ENCODE peak calls at places on chromosome 11, in four cellular contexts. O is psoas muscle, H is GM23248, M is SJSA1. B is an unnamed sample.

GRCh38 chr11:44205358-44205757 is 104.6 kb downstream of the ALX4 start:
- DNase-seq in M (no peak), O (no peak), H (no peak), B (no peak)

GRCh38 chr11:101974255-101974654 is 57.9 kb upstream of the ANGPTL5 start:
- DNase-seq in O (no peak), M (no peak), H (peak; percentile 42), B (no peak)

GRCh38 chr11:29280452-29280851 is 736.4 kb downstream of the KCNA4 start:
- DNase-seq in O (no peak), H (peak; percentile 39), M (peak; percentile 24), B (no peak)

GRCh38 chr11:70883973-70884688 is 368.2 kb downstream of the SHANK2 start:
- DNase-seq in O (no peak), M (peak; percentile 50), H (peak; percentile 23), B (no peak)

GRCh38 chr11:101860694-101861371 is 54.0 kb upstream of the CEP126 start:
- DNase-seq in M (no peak), O (no peak), H (peak; percentile 87), B (peak; percentile 26)

GRCh38 chr11:42205518-42205917 is 746.1 kb upstream of the LRRC4C start:
- DNase-seq in O (no peak), H (no peak), M (no peak), B (no peak)

GRCh38 chr11:34345012-34345804 is 12.6 kb downstream of the ABTB2 start:
- DNase-seq in H (peak; percentile 89), O (peak; percentile 69), M (no peak), B (no peak)

GRCh38 chr11:101187748-101188147 is 58.1 kb upstream of the PGR start:
- DNase-seq in O (no peak), M (no peak), H (no peak), B (no peak)

GRCh38 chr11:117884994-117885393 is 8.5 kb upstream of the FXYD6 start:
- DNase-seq in H (peak; percentile 26), M (no peak), O (no peak), B (no peak)

GRCh38 chr11:31340903-31341572 is 28.5 kb downstream of the DCDC1 start:
- DNase-seq in H (peak; percentile 59), M (no peak), O (no peak), B (no peak)

GRCh38 chr11:62923634-62924411 is 2.7 kb upstream of the CHRM1 start:
- DNase-seq in O (no peak), H (peak; percentile 43), M (no peak), B (no peak)

GRCh38 chr11:60625262-60625661 is 74.2 kb upstream of the MS4A8 start:
- DNase-seq in H (peak; percentile 72), M (peak; percentile 40), O (no peak), B (no peak)

GRCh38 chr11:68659158-68659921 is 25.0 kb upstream of the GAL start:
- DNase-seq in O (peak; percentile 85), H (peak; percentile 93), M (peak; percentile 91), B (peak; percentile 66)

GRCh38 chr11:57792060-57792541 is 30.5 kb downstream of the CTNND1 start:
- DNase-seq in M (no peak), H (no peak), O (peak; percentile 82), B (peak; percentile 85)

GRCh38 chr11:33687733-33688479 is 12.7 kb downstream of the C11orf91 start:
- DNase-seq in M (peak; percentile 62), O (no peak), H (peak; percentile 86), B (no peak)

GRCh38 chr11:27312110-27312509 is 50.9 kb downstream of the CCDC34 start:
- DNase-seq in M (no peak), O (no peak), H (peak; percentile 28), B (no peak)

GRCh38 chr11:84800755-84801346 is 826.3 kb downstream of the DLG2 start:
- DNase-seq in H (peak; percentile 74), O (no peak), M (peak; percentile 9), B (no peak)

GRCh38 chr11:124763156-124763947 is 1.3 kb upstream of the ESAM start:
- DNase-seq in H (peak; percentile 71), O (peak; percentile 92), M (peak; percentile 71), B (peak; percentile 92)

GRCh38 chr11:19290356-19290755 is 49.6 kb upstream of the E2F8 start:
- DNase-seq in M (no peak), O (no peak), H (peak; percentile 62), B (no peak)

GRCh38 chr11:36449566-36450390 is 60.3 kb downstream of the TRAF6 start:
- DNase-seq in O (no peak), H (peak; percentile 20), M (no peak), B (no peak)

GRCh38 chr11:24683578-24683977 is 186.7 kb downstream of the LUZP2 start:
- DNase-seq in O (no peak), H (no peak), M (no peak), B (no peak)

GRCh38 chr11:96227244-96227643 is 115.8 kb downstream of the MAML2 start:
- DNase-seq in M (no peak), O (no peak), H (peak; percentile 50), B (no peak)

GRCh38 chr11:128482512-128483191 is 104.7 kb downstream of the ETS1 start:
- DNase-seq in M (peak; percentile 42), O (peak; percentile 70), H (peak; percentile 76), B (peak; percentile 65)

GRCh38 chr11:70625921-70626518 is 227.7 kb downstream of the CTTN start:
- DNase-seq in O (no peak), M (no peak), H (no peak), B (no peak)

GRCh38 chr11:846496-847098 is 3.9 kb downstream of the TSPAN4 start:
- DNase-seq in H (peak; percentile 86), M (no peak), O (no peak), B (no peak)

GRCh38 chr11:9280655-9281301 is 15.6 kb upstream of the DENND5A start:
- DNase-seq in H (no peak), O (no peak), M (peak; percentile 26), B (no peak)

GRCh38 chr11:2534131-2534956 is 89.5 kb downstream of the KCNQ1 start:
- DNase-seq in H (peak; percentile 16), O (peak; percentile 56), M (no peak), B (peak; percentile 63)

GRCh38 chr11:17771415-17771814 is 36.8 kb downstream of the KCNC1 start:
- DNase-seq in M (no peak), H (no peak), O (peak; percentile 26), B (no peak)

GRCh38 chr11:73114110-73114834 is 27.8 kb downstream of the FCHSD2 start:
- DNase-seq in H (no peak), M (no peak), O (no peak), B (no peak)

GRCh38 chr11:112132737-112133136 is 31.2 kb downstream of the IL18 start:
- DNase-seq in O (no peak), M (no peak), H (no peak), B (no peak)

GRCh38 chr11:112127056-112127455 is 36.8 kb downstream of the IL18 start:
- DNase-seq in H (no peak), O (no peak), M (no peak), B (no peak)

GRCh38 chr11:112129656-112130055 is 34.2 kb downstream of the IL18 start:
- DNase-seq in O (no peak), H (no peak), M (no peak), B (no peak)

GRCh38 chr11:112134473-112134872 is 29.4 kb downstream of the IL18 start:
- DNase-seq in O (no peak), H (no peak), M (no peak), B (no peak)

GRCh38 chr11:112128483-112129121 is 35.3 kb downstream of the IL18 start:
- DNase-seq in M (peak; percentile 44), H (peak; percentile 92), O (peak; percentile 73), B (peak; percentile 76)
- H3K27ac ChIP-seq in M (no peak overlapping the region), H (no peak overlapping the region), O (no peak overlapping the region), B (no peak overlapping the region)

GRCh38 chr11:65277878-65278277 is 16.1 kb downstream of the POLA2 start:
- DNase-seq in H (no peak), O (no peak), M (peak; percentile 53), B (no peak)

GRCh38 chr11:65275906-65276305 is 14.1 kb downstream of the POLA2 start:
- DNase-seq in M (no peak), H (no peak), O (no peak), B (no peak)

GRCh38 chr11:65279713-65280459 is 18.1 kb downstream of the POLA2 start:
- DNase-seq in O (peak; percentile 58), M (peak; percentile 96), H (peak; percentile 96), B (no peak)

GRCh38 chr11:65278351-65278750 is 16.6 kb downstream of the POLA2 start:
- DNase-seq in M (peak; percentile 82), H (no peak), O (no peak), B (no peak)

DNA sequence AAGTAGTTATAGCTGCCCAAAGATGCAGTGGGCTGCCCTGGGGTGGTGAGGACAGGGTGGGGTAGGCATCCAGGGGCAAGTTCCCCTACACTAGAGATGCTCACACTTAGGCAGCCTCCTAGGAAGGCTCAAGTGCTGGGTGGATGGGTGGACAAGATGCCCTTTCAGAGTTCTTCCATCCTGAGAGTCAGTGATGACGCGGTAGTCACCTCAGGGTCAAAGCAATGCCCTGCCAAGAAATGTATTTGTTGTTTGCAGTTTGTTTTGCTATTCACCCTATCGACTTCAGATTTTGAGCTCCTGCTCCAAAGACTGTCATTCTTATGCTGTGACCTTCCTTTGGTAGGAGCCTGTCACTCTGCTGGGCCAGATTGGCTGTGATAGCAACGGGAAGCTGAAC is 18.9 kb downstream of the POLA2 start:
- DNase-seq in H (no peak), M (no peak), O (no peak), B (no peak)
- H3K36me3 ChIP-seq in H (no peaks in the 10 kb centered on the region), M (peaks cover 86% of the 10 kb centered on the region), O (no peaks in the 10 kb centered on the region), B (peaks cover 9% of the 10 kb centered on the region)

GRCh38 chr11:47326198-47326597 is 26.3 kb downstream of the MYBPC3 start:
- DNase-seq in H (no peak), M (no peak), O (no peak), B (no peak)

GRCh38 chr11:47327025-47327424 is 25.5 kb downstream of the MYBPC3 start:
- DNase-seq in M (no peak), O (no peak), H (no peak), B (no peak)

GRCh38 chr11:47328449-47329390 is 23.8 kb downstream of the MYBPC3 start:
- DNase-seq in H (no peak), O (no peak), M (no peak), B (no peak)

GRCh38 chr11:47329431-47329993 is 23.0 kb downstream of the MYBPC3 start:
- DNase-seq in O (no peak), M (no peak), H (no peak), B (no peak)

DNA sequence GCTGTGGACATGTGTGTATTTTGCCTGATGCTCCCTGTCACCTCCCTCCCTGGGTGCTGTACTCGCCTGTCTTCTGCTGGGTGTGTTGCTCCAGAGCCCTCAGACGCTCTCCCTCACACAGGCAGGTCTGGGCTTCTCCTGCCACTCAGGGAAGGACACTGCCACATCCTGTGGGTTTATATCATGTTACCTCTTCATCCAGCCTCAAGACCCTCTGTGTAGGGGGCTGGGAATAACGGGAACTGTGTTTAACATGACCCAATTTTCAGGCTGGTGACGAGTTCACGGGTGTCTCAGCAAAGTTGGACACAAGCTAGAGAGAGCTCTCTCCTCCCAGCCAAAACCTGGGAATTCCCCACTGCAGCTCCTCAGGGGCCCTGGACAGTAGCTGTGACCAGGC is 24.6 kb downstream of the MYBPC3 start:
- DNase-seq in O (no peak), H (no peak), M (no peak), B (no peak)
- H3K27ac ChIP-seq in O (no peak overlapping the region), H (no peak overlapping the region), M (no peak overlapping the region), B (no peak overlapping the region)

GRCh38 chr11:76669901-76670474 is 559 bp downstream of the LRRC32 start:
- DNase-seq in H (peak; percentile 78), O (peak; percentile 73), M (peak; percentile 67), B (peak; percentile 76)

GRCh38 chr11:76666830-76667229 is 3.7 kb downstream of the LRRC32 start:
- DNase-seq in M (no peak), H (no peak), O (no peak), B (peak; percentile 3)

GRCh38 chr11:76667271-76667818 is 3.2 kb downstream of the LRRC32 start:
- DNase-seq in O (no peak), M (no peak), H (no peak), B (peak; percentile 55)

GRCh38 chr11:76667856-76668255 is 2.7 kb downstream of the LRRC32 start:
- DNase-seq in H (no peak), M (no peak), O (no peak), B (peak; percentile 59)

GRCh38 chr11:76668362-76669155 is 2.0 kb downstream of the LRRC32 start:
- DNase-seq in M (no peak), H (no peak), O (peak; percentile 39), B (no peak)
- H3K36me3 ChIP-seq in M (no peaks in the 10 kb centered on the region), H (no peaks in the 10 kb centered on the region), O (no peaks in the 10 kb centered on the region), B (peaks cover 10% of the 10 kb centered on the region)

B was measured in tibial artery.